ENCODE peak calls at places on chromosomes 1 and 21, in seven cellular contexts. D is cardiac muscle cell, Z is body of pancreas, W is esophagus squamous epithelium, V is trophoblast cell, C is iPS DF 6.9, N is breast epithelium. M is an unnamed sample. For H3K4me1, the result is how much of the 10 kb centered on the place peaks cover.

GRCh38 chr1:54564312-54565112 is 16.5 kb downstream of the ACOT11 start:
- DNase-seq in Z (peak), W (no peak), C (no peak), V (peak), N (peak), D (no peak), M (no peak)

GRCh38 chr1:4658643-4659042 is 4.2 kb downstream of the AJAP1 start:
- DNase-seq in D (no peak), C (no peak), Z (no peak), V (no peak), W (no peak), N (no peak), M (no peak)

GRCh38 chr21:38591138-38591537 is 92.9 kb upstream of the ERG start:
- DNase-seq in C (no peak), D (no peak), N (no peak), V (no peak), W (no peak), Z (no peak), M (no peak)

GRCh38 chr1:185062710-185063370 is 17.5 kb downstream of the RNF2 start:
- DNase-seq in V (no peak), Z (no peak), D (no peak), W (no peak), N (no peak), C (no peak), M (no peak)

GRCh38 chr1:221604948-221605347 is 136.9 kb downstream of the DUSP10 start:
- DNase-seq in C (no peak), V (no peak), D (no peak), W (no peak), Z (no peak), N (no peak), M (no peak)

GRCh38 chr21:33690874-33691273 is 48.6 kb downstream of the ITSN1 start:
- DNase-seq in D (no peak), N (no peak), Z (no peak), V (no peak), C (no peak), W (no peak), M (no peak)

GRCh38 chr1:151616505-151616849 is 4.6 kb downstream of the SNX27 start:
- DNase-seq in N (no peak), V (no peak), D (no peak), W (no peak), C (no peak), Z (no peak), M (no peak)

GRCh38 chr1:206419783-206420182 is 50.5 kb upstream of the IKBKE start:
- DNase-seq in D (no peak), V (peak), C (no peak), W (no peak), Z (no peak), N (no peak), M (no peak)

GRCh38 chr1:236471653-236472052 is 52.1 kb upstream of the LGALS8 start:
- DNase-seq in D (no peak), N (no peak), V (no peak), W (no peak), C (no peak), Z (no peak), M (no peak)

GRCh38 chr1:26826261-26827201 is at the start of gene ZDHHC18:
- DNase-seq in D (peak), W (no peak), Z (peak), V (peak), C (peak), N (no peak), M (peak)

GRCh38 chr1:211393203-211393602 is 66.6 kb downstream of the TRAF5 start:
- DNase-seq in N (no peak), V (no peak), Z (no peak), C (no peak), W (no peak), D (no peak), M (no peak)

GRCh38 chr1:39852876-39853275 is 30.4 kb downstream of the TRIT1 start:
- DNase-seq in D (no peak), N (no peak), W (no peak), V (no peak), Z (no peak), C (no peak), M (no peak)

GRCh38 chr1:100430368-100430767 is 78.1 kb downstream of the CDC14A start:
- DNase-seq in Z (no peak), N (no peak), C (no peak), W (no peak), V (no peak), D (no peak), M (no peak)

GRCh38 chr1:32618673-32619221 is 31.6 kb downstream of the ZBTB8OS start:
- DNase-seq in V (no peak), C (no peak), W (no peak), D (no peak), N (no peak), Z (no peak), M (no peak)

GRCh38 chr1:84103197-84103992 is 40.7 kb upstream of the PRKACB start:
- DNase-seq in V (peak), W (no peak), C (no peak), N (no peak), D (peak), Z (peak), M (no peak)

GRCh38 chr21:19322360-19322759 is 918.8 kb upstream of the TMPRSS15 start:
- DNase-seq in Z (no peak), N (no peak), V (no peak), C (no peak), W (no peak), D (no peak), M (no peak)

GRCh38 chr1:40856116-40856515 is 6.0 kb downstream of the CITED4 start:
- DNase-seq in D (no peak), N (no peak), Z (peak), C (no peak), W (no peak), V (no peak), M (no peak)

GRCh38 chr1:232865118-232865931 is 60.1 kb downstream of the MAP10 start:
- DNase-seq in V (no peak), C (no peak), W (no peak), N (no peak), D (no peak), Z (no peak), M (no peak)

GRCh38 chr1:36095760-36096405 is 7.2 kb downstream of the ADPRS start:
- DNase-seq in V (no peak), W (no peak), C (no peak), N (no peak), D (no peak), Z (no peak), M (no peak)

GRCh38 chr1:17168480-17168878 is 36.4 kb upstream of the PADI1 start:
- DNase-seq in D (no peak), W (no peak), N (no peak), Z (no peak), V (no peak), C (no peak), M (no peak)

GRCh38 chr1:85850238-85850637 is 142.0 kb upstream of the ZNHIT6 start:
- DNase-seq in D (no peak), C (no peak), N (no peak), W (no peak), V (no peak), Z (no peak), M (no peak)

GRCh38 chr1:38327559-38327973 is 281.0 kb upstream of the POU3F1 start:
- DNase-seq in C (no peak), N (no peak), D (peak), V (no peak), W (no peak), Z (no peak), M (no peak)

GRCh38 chr1:47416319-47417128 is 439 bp downstream of the FOXE3 start:
- DNase-seq in C (no peak), N (no peak), Z (no peak), V (no peak), D (no peak), W (no peak), M (no peak)

GRCh38 chr1:116835161-116835560 is 74.6 kb upstream of the PTGFRN start:
- DNase-seq in V (no peak), W (no peak), Z (no peak), N (no peak), D (no peak), C (no peak), M (no peak)

GRCh38 chr1:32742132-32742947 is 39.8 kb upstream of the SYNC start:
- DNase-seq in V (no peak), N (peak), D (no peak), W (no peak), Z (peak), C (no peak), M (no peak)

GRCh38 chr1:89566761-89567174 is 42.1 kb downstream of the LRRC8B start:
- DNase-seq in W (no peak), C (no peak), V (peak), D (peak), N (no peak), Z (peak), M (no peak)

GRCh38 chr1:92922378-92923035 is 38.8 kb downstream of the DIPK1A start:
- DNase-seq in C (no peak), Z (no peak), W (no peak), D (no peak), N (no peak), V (no peak), M (no peak)

GRCh38 chr1:159845751-159846531 is 16.5 kb downstream of the VSIG8 start:
- DNase-seq in Z (peak), V (peak), N (no peak), C (no peak), D (no peak), W (no peak), M (no peak)

GRCh38 chr1:18411820-18412641 is 68.7 kb upstream of the KLHDC7A start:
- DNase-seq in N (no peak), W (no peak), Z (no peak), V (no peak), D (no peak), C (no peak), M (no peak)

GRCh38 chr1:199084293-199084692 is 445.5 kb downstream of the PTPRC start:
- DNase-seq in C (no peak), N (no peak), W (no peak), Z (no peak), V (no peak), D (peak), M (no peak)

GRCh38 chr1:215140135-215140534 is 57.6 kb downstream of the KCNK2 start:
- DNase-seq in V (no peak), Z (no peak), W (no peak), C (no peak), N (no peak), D (no peak), M (no peak)

GRCh38 chr1:1313500-1314236 is 5.3 kb downstream of the PUSL1 start:
- DNase-seq in D (no peak), V (no peak), Z (no peak), N (no peak), W (no peak), C (no peak), M (no peak)
- H3K4me3 ChIP-seq in D (no peak), V (no peak), Z (no peak), N (no peak), W (no peak), C (no peak), M (no peak)

DNA sequence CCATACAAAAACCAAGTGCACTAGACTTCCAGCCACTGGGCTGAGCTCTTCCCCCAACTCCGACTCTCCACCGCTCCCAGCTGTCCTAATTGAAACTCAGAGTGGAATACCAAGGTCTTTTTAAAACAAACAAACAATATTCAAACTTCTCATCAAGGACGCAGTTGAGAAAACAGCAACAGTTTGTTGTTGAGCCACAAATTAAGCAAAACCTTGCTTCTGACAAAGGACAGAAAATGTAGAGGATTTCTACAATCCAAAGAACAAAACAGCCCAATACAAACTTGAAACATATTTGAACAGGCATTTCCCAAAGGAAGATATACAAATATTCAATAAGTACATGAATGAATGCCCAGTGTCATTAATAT is 28.4 kb downstream of the RSPH1 start:
- DNase-seq in V (no peak), Z (no peak), C (no peak), D (no peak), N (no peak), W (no peak), M (no peak)
- H3K4me1 ChIP-seq in V (under half), Z (under half), C (under half), D (under half), N (under half), W (under half), M (under half)

GRCh38 chr1:23573574-23574182 is 14.4 kb upstream of the ID3 start:
- DNase-seq in C (no peak), W (no peak), D (no peak), V (peak), N (no peak), Z (no peak), M (no peak)
- H3K27ac ChIP-seq in C (no peak), W (no peak), D (peak), V (peak), N (no peak), Z (no peak), M (no peak)

GRCh38 chr1:1182491-1183220 is 9.0 kb downstream of the TTLL10 start:
- DNase-seq in N (no peak), Z (peak), C (no peak), V (no peak), D (no peak), W (no peak), M (peak)
- H3K4me3 ChIP-seq in N (no peak), Z (no peak), C (no peak), V (no peak), D (no peak), W (no peak), M (no peak)